ENCODE peak calls at places on chromosomes 3 and 15, in five cellular contexts. M is GM10248; R is HEK293T; Z is testis; Q is activated CD8-positive, alpha-beta T cell treated with anti-CD3 and anti-CD28 coated beads, Interleukin-2, amount 10 ng/mL, durations not matched to agents 7 days and 5 days. A is an unnamed sample.

GRCh38 chr15:58175955-58176354 is 37.8 kb downstream of the AQP9 start:
- DNase-seq in M (no peak), R (no peak), Z (no peak), Q (no peak), A (no peak)

GRCh38 chr3:106276755-106277612 is 408.2 kb upstream of the CBLB start:
- DNase-seq in M (no peak), R (no peak), Z (no peak), Q (no peak), A (no peak)

GRCh38 chr3:37024092-37024491 is 30.8 kb downstream of the MLH1 start:
- DNase-seq in M (no peak), R (no peak), Z (no peak), Q (no peak), A (peak)

GRCh38 chr15:29570121-29570930 is 251.9 kb downstream of the TJP1 start:
- DNase-seq in M (no peak), R (peak), Z (no peak), Q (no peak), A (no peak)

GRCh38 chr3:113097821-113098516 is 107.2 kb downstream of the GTPBP8 start:
- DNase-seq in M (no peak), R (no peak), Z (no peak), Q (no peak), A (no peak)

GRCh38 chr3:42589382-42590109 is 1.1 kb upstream of the SS18L2 start:
- DNase-seq in M (no peak), R (no peak), Z (no peak), Q (no peak), A (no peak)

GRCh38 chr15:90552162-90552928 is 22.6 kb downstream of the CRTC3 start:
- DNase-seq in M (no peak), R (no peak), Z (no peak), Q (peak), A (no peak)

GRCh38 chr3:123914829-123915228 is 30.7 kb upstream of the MYLK start:
- DNase-seq in M (no peak), R (no peak), Z (no peak), Q (no peak), A (no peak)

GRCh38 chr3:124217542-124217941 is 225.6 kb upstream of the ROPN1 start:
- DNase-seq in M (peak), R (peak), Z (peak), Q (peak), A (peak)

GRCh38 chr3:146421814-146422748 is 47.3 kb downstream of the PLSCR2 start:
- DNase-seq in M (no peak), R (no peak), Z (no peak), Q (no peak), A (no peak)

GRCh38 chr3:169311366-169311765 is 352.1 kb downstream of the MECOM start:
- DNase-seq in M (no peak), R (no peak), Z (no peak), Q (no peak), A (no peak)

GRCh38 chr15:100918690-100919480 is at the start of gene LRRK1:
- DNase-seq in M (peak), R (no peak), Z (no peak), Q (peak), A (no peak)

GRCh38 chr3:24622696-24623225 is 128.1 kb upstream of the THRB start:
- DNase-seq in M (no peak), R (no peak), Z (no peak), Q (no peak), A (no peak)

GRCh38 chr3:115401298-115401697 is 222.0 kb upstream of the GAP43 start:
- DNase-seq in M (no peak), R (no peak), Z (peak), Q (no peak), A (no peak)

GRCh38 chr15:101225658-101226057 is 26.2 kb downstream of the CHSY1 start:
- DNase-seq in M (no peak), R (no peak), Z (no peak), Q (no peak), A (peak)

GRCh38 chr3:71931930-71932329 is 147.0 kb upstream of the PROK2 start:
- DNase-seq in M (no peak), R (no peak), Z (no peak), Q (no peak), A (no peak)

GRCh38 chr3:101204246-101204645 is 116.1 kb downstream of the IMPG2 start:
- DNase-seq in M (no peak), R (no peak), Z (no peak), Q (no peak), A (no peak)

GRCh38 chr3:61618871-61619270 is 57.5 kb downstream of the PTPRG start:
- DNase-seq in M (no peak), R (no peak), Z (no peak), Q (no peak), A (no peak)

GRCh38 chr15:67745059-67745993 is 80.0 kb upstream of the SKOR1 start:
- DNase-seq in M (no peak), R (no peak), Z (no peak), Q (no peak), A (no peak)

GRCh38 chr3:134374791-134375541 is 719 bp upstream of the AMOTL2 start:
- DNase-seq in M (no peak), R (no peak), Z (peak), Q (no peak), A (no peak)

GRCh38 chr3:127538569-127538968 is 52.0 kb downstream of the TPRA1 start:
- DNase-seq in M (no peak), R (no peak), Z (no peak), Q (no peak), A (no peak)

GRCh38 chr15:73926191-73927002 is at the start of gene LOXL1:
- DNase-seq in M (no peak), R (peak), Z (peak), Q (no peak), A (no peak)

GRCh38 chr3:67685499-67685898 is 31.1 kb upstream of the SUCLG2 start:
- DNase-seq in M (peak), R (no peak), Z (no peak), Q (peak), A (no peak)

GRCh38 chr3:123025642-123026521 is 1.7 kb downstream of the SEMA5B start:
- DNase-seq in M (no peak), R (no peak), Z (no peak), Q (no peak), A (no peak)

GRCh38 chr15:87707581-87708130 is 548.9 kb downstream of the NTRK3 start:
- DNase-seq in M (no peak), R (no peak), Z (no peak), Q (no peak), A (no peak)

GRCh38 chr3:157531771-157532170 is 28.6 kb upstream of the VEPH1 start:
- DNase-seq in M (no peak), R (no peak), Z (no peak), Q (no peak), A (no peak)

GRCh38 chr15:73368301-73369072 is at the start of gene HCN4:
- DNase-seq in M (no peak), R (peak), Z (peak), Q (no peak), A (no peak)

GRCh38 chr3:130760922-130761321 is 14.3 kb upstream of the PIK3R4 start:
- DNase-seq in M (no peak), R (no peak), Z (no peak), Q (no peak), A (no peak)

GRCh38 chr3:196643201-196643749 is 3.8 kb downstream of the NRROS start:
- DNase-seq in M (peak), R (no peak), Z (peak), Q (no peak), A (no peak)

GRCh38 chr3:18295171-18295920 is 129.8 kb downstream of the SATB1 start:
- DNase-seq in M (peak), R (peak), Z (no peak), Q (peak), A (peak)

GRCh38 chr15:64247535-64247905 is 84.7 kb upstream of the PPIB start:
- DNase-seq in M (no peak), R (no peak), Z (no peak), Q (no peak), A (no peak)

GRCh38 chr15:64430000-64430735 is 30.2 kb upstream of the ZNF609 start:
- DNase-seq in M (peak), R (peak), Z (peak), Q (peak), A (peak)

GRCh38 chr15:65642588-65642987 is 20.9 kb downstream of the SLC24A1 start:
- DNase-seq in M (no peak), R (no peak), Z (no peak), Q (no peak), A (no peak)

A was measured in Jurkat, Clone E6-1.